ENCODE peak calls at places on chromosomes 1 and 21, in four cellular contexts. I is upper lobe of right lung, L is adrenal gland, S is AG04450. K is an unnamed sample.

GRCh38 chr1:92096317-92096716 is 16.2 kb downstream of the BTBD8 start:
- DNase-seq in I (no peak), L (no peak), S (no peak), K (no peak)

GRCh38 chr21:44944596-44944995 is 4.8 kb downstream of the SLX9 start:
- DNase-seq in I (peak; percentile 51), L (no peak), S (no peak), K (no peak)

GRCh38 chr1:200899451-200899915 is 4.8 kb downstream of the INAVA start:
- DNase-seq in I (no peak), L (no peak), S (no peak), K (no peak)

GRCh38 chr1:39086386-39087108 is 60.4 kb downstream of the NDUFS5 start:
- DNase-seq in I (no peak), L (no peak), S (no peak), K (no peak)

GRCh38 chr1:11831945-11832725 is 15.4 kb downstream of the NPPA start:
- DNase-seq in I (no peak), L (no peak), S (no peak), K (no peak)

GRCh38 chr1:92538413-92539061 is 51.8 kb upstream of the GFI1 start:
- DNase-seq in I (no peak), L (no peak), S (no peak), K (no peak)

GRCh38 chr1:37020653-37021277 is 13.6 kb downstream of the GRIK3 start:
- DNase-seq in I (no peak), L (no peak), S (no peak), K (no peak)

GRCh38 chr21:31730687-31731111 is 1.2 kb downstream of the SCAF4 start:
- DNase-seq in I (no peak), L (peak; percentile 61), S (no peak), K (no peak)

GRCh38 chr1:230730979-230731378 is 16.2 kb upstream of the CAPN9 start:
- DNase-seq in I (no peak), L (peak; percentile 72), S (no peak), K (no peak)

GRCh38 chr1:111948209-111949131 is 41.0 kb downstream of the KCND3 start:
- DNase-seq in I (peak; percentile 54), L (peak; percentile 65), S (no peak), K (no peak)

GRCh38 chr1:230308039-230308438 is 118.1 kb downstream of the PGBD5 start:
- DNase-seq in I (peak; percentile 82), L (peak; percentile 92), S (peak; percentile 7), K (no peak)

GRCh38 chr1:75097686-75098085 is 36.5 kb upstream of the LHX8 start:
- DNase-seq in I (no peak), L (peak; percentile 70), S (no peak), K (no peak)

GRCh38 chr1:161962094-161962887 is 61.4 kb downstream of the OLFML2B start:
- DNase-seq in I (no peak), L (peak; percentile 55), S (peak; percentile 56), K (no peak)

GRCh38 chr1:6066680-6067079 is 21.0 kb downstream of the KCNAB2 start:
- DNase-seq in I (no peak), L (no peak), S (no peak), K (no peak)

GRCh38 chr1:42334240-42335049 is 590 bp downstream of the FOXJ3 start:
- DNase-seq in I (no peak), L (peak; percentile 80), S (no peak), K (peak; percentile 78)

GRCh38 chr1:202009326-202010031 is 908 bp upstream of the ELF3 start:
- DNase-seq in I (no peak), L (peak; percentile 91), S (peak; percentile 55), K (no peak)

GRCh38 chr21:36478207-36478701 is 1.7 kb downstream of the CLDN14 start:
- DNase-seq in I (no peak), L (no peak), S (peak; percentile 32), K (no peak)

GRCh38 chr1:110565565-110565964 is 40.6 kb downstream of the KCNA2 start:
- DNase-seq in I (no peak), L (no peak), S (no peak), K (no peak)

GRCh38 chr1:228350831-228351781 is 55.5 kb downstream of the TRIM11 start:
- DNase-seq in I (no peak), L (peak; percentile 35), S (no peak), K (no peak)

GRCh38 chr1:119347858-119348257 is 20.7 kb upstream of the HAO2 start:
- DNase-seq in I (no peak), L (no peak), S (no peak), K (no peak)

GRCh38 chr1:29196863-29197589 is 15.3 kb upstream of the SRSF4 start:
- DNase-seq in I (no peak), L (no peak), S (peak; percentile 92), K (no peak)

GRCh38 chr1:34122080-34122479 is 43.0 kb downstream of the CSMD2 start:
- DNase-seq in I (no peak), L (no peak), S (no peak), K (no peak)

GRCh38 chr1:160777486-160778089 is 18.4 kb upstream of the LY9 start:
- DNase-seq in I (no peak), L (no peak), S (no peak), K (no peak)

GRCh38 chr1:28326505-28326904 is 2.3 kb upstream of the MED18 start:
- DNase-seq in I (no peak), L (no peak), S (no peak), K (no peak)

GRCh38 chr1:100130552-100131077 is 2.1 kb downstream of the SASS6 start:
- DNase-seq in I (no peak), L (no peak), S (no peak), K (no peak)

GRCh38 chr1:100131623-100132022 is 1.1 kb downstream of the SASS6 start:
- DNase-seq in I (no peak), L (no peak), S (no peak), K (no peak)

GRCh38 chr1:100137602-100138001 is 4.6 kb downstream of the TRMT13 start:
- DNase-seq in I (no peak), L (no peak), S (no peak), K (no peak)

GRCh38 chr1:100132566-100133477 is at the start of the genes SASS6 and TRMT13:
- DNase-seq in I (peak; percentile 98), L (peak; percentile 98), S (peak; percentile 95), K (peak; percentile 98)

GRCh38 chr1:100134872-100135271 is 1.9 kb downstream of the TRMT13 start:
- DNase-seq in I (no peak), L (no peak), S (no peak), K (no peak)
- TF ChIP-seq CTCF in I (no peak), L (no peak), S (no peak), K (no peak)

GRCh38 chr1:175070818-175071217 is 3.2 kb downstream of the TNN start:
- DNase-seq in I (no peak), L (no peak), S (no peak), K (no peak)

GRCh38 chr1:175073054-175073453 is 5.4 kb downstream of the TNN start:
- DNase-seq in I (no peak), L (no peak), S (no peak), K (no peak)

GRCh38 chr1:175071544-175071943 is 3.9 kb downstream of the TNN start:
- DNase-seq in I (no peak), L (no peak), S (no peak), K (no peak)

GRCh38 chr1:175073633-175074032 is 6.0 kb downstream of the TNN start:
- DNase-seq in I (no peak), L (no peak), S (no peak), K (no peak)

DNA sequence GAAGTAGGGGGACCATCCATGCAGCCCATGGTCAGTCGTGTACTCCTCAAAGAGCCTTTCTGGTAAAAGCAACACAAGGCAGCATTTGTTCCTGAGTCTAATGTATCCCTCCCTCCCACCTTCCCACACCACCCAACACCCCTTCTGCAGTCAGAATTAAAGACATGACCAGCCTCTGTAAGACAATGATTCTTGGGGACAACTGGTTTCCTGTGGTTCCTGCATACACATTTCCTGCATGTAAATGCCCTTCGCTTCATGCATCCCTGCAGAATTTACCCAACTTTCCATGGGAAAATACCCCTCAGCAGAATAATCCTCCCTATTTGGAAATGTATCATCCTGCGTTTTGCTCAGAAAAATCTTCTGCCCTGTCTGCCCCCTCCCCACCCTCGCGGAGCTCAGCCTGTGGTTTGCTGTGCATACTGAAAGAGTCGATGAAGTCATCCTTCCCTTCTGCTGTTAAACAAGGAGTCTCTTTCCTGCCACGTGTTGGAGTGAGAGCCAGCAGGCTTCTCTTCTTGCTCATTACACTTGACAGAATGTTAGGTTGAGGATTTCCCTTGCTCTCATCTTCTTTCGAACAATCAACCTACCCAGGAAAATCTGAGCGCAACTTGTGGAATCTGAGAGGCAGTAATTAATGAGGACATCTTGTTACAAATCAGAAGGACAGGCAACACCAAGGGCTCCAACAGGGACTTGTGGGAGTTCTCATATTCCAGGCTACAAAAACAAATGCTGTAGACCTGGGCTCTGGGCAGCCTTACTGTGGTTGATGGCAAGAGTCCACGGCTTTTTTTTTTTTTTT is 4.7 kb downstream of the TNN start:
- DNase-seq in I (no peak), L (no peak), S (peak; percentile 23), K (no peak)
- H3K4me3 ChIP-seq in I (no peak overlapping the region), L (no peak overlapping the region), S (no peak overlapping the region), K (peak overlapping the region; percentile 58)

GRCh38 chr1:47436304-47436978 is 1.4 kb upstream of the FOXD2 start:
- DNase-seq in I (peak; percentile 90), L (peak; percentile 82), S (peak; percentile 20), K (peak; percentile 86)

GRCh38 chr1:47439151-47440051 is 1.6 kb downstream of the FOXD2 start:
- DNase-seq in I (no peak), L (no peak), S (no peak), K (no peak)

GRCh38 chr1:47438321-47439150 is 692 bp downstream of the FOXD2 start:
- DNase-seq in I (peak; percentile 69), L (no peak), S (no peak), K (no peak)

GRCh38 chr1:47436979-47437517 is 796 bp upstream of the FOXD2 start:
- DNase-seq in I (no peak), L (no peak), S (no peak), K (no peak)

DNA sequence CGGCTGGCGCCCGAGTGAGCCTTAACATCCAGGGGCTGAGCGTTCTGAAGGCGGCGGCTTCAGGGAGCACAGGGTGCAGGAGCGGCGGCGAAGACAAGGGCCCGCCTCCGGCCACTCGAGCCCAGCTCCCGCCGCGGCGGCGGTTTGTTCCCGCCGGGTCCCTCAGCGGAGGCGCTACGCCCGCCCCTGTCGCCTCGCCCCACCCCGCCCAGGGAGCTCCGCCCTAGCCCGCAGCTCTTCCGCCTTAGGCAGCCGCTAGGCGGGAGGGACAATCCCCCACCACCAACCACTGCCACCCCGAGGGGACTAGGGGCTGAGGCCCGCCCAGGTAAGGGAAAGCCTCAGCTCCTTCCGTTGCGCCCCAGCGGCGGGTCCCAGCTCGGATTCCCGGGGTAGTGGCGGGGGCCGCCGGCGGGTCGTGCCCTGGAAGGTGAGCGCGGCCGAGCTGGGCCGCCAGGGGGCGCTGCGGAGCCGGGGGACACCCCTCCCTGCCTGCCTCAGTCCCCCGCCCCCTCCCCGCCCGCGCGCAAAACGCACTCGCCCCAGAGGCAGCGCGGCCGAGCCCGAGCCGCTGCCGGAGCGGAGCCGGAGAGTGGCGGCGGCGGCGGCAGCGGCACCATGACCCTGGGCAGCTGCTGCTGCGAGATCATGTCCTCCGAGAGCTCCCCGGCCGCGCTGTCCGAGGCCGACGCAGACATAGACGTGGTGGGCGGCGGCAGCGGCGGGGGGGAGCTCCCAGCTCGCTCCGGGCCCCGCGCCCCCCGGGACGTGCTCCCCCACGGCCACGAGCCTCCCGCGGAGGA is at the start of gene FOXD2:
- DNase-seq in I (peak; percentile 95), L (peak; percentile 81), S (peak; percentile 24), K (peak; percentile 91)
- H3K27ac ChIP-seq in I (peak within 1 kb of the TSS; percentile 83), L (peak within 1 kb of the TSS; percentile 84), S (no peak within 1 kb of the TSS), K (peak within 1 kb of the TSS; percentile 92)

GRCh38 chr1:101371259-101371658 is 134.4 kb downstream of the S1PR1 start:
- DNase-seq in I (no peak), L (no peak), S (peak; percentile 34), K (no peak)
- TF ChIP-seq CTCF in I (no peak), L (no peak), S (no peak), K (no peak)

GRCh38 chr1:206495493-206496046 is 11.8 kb upstream of the RASSF5 start:
- DNase-seq in I (no peak), L (no peak), S (no peak), K (no peak)
- H3K4me3 ChIP-seq in I (no peak overlapping the region), L (no peak overlapping the region), S (no peak overlapping the region), K (no peak overlapping the region)